ENCODE peak calls at places on chromosomes 5 and 9, in six cellular contexts. One of them, this sample, is unnamed.

GRCh38 chr9:23775549-23775948 is 50.5 kb downstream of the ELAVL2 start:
- DNase-seq in ELR: no peak
- DNase-seq in HuH-7: no peak
- DNase-seq in EL: no peak
- DNase-seq in activated CD4-positive, alpha-beta T cell treated with anti-CD3 and anti-CD28 coated beads for 24 hours: no peak
- DNase-seq in ACHN: no peak
- DNase-seq in this sample: no peak

GRCh38 chr5:176446884-176447537 is 1.2 kb upstream of the FAF2 start:
- DNase-seq in ELR: peak
- DNase-seq in HuH-7: peak
- DNase-seq in EL: peak
- DNase-seq in activated CD4-positive, alpha-beta T cell treated with anti-CD3 and anti-CD28 coated beads for 24 hours: no peak
- DNase-seq in ACHN: peak
- DNase-seq in this sample: no peak

GRCh38 chr9:114335745-114336144 is 6.1 kb downstream of the ORM2 start:
- DNase-seq in ELR: no peak
- DNase-seq in HuH-7: no peak
- DNase-seq in EL: no peak
- DNase-seq in activated CD4-positive, alpha-beta T cell treated with anti-CD3 and anti-CD28 coated beads for 24 hours: no peak
- DNase-seq in ACHN: no peak
- DNase-seq in this sample: no peak

GRCh38 chr5:50727845-50728244 is 61.4 kb downstream of the PARP8 start:
- DNase-seq in ELR: no peak
- DNase-seq in HuH-7: no peak
- DNase-seq in EL: no peak
- DNase-seq in activated CD4-positive, alpha-beta T cell treated with anti-CD3 and anti-CD28 coated beads for 24 hours: no peak
- DNase-seq in ACHN: no peak
- DNase-seq in this sample: no peak

GRCh38 chr5:133309166-133309791 is 257.5 kb downstream of the HSPA4 start:
- DNase-seq in ELR: no peak
- DNase-seq in HuH-7: no peak
- DNase-seq in EL: no peak
- DNase-seq in activated CD4-positive, alpha-beta T cell treated with anti-CD3 and anti-CD28 coated beads for 24 hours: no peak
- DNase-seq in ACHN: no peak
- DNase-seq in this sample: no peak

GRCh38 chr5:116273458-116274242 is 188.8 kb downstream of the COMMD10 start:
- DNase-seq in ELR: peak
- DNase-seq in HuH-7: no peak
- DNase-seq in EL: peak
- DNase-seq in activated CD4-positive, alpha-beta T cell treated with anti-CD3 and anti-CD28 coated beads for 24 hours: no peak
- DNase-seq in ACHN: peak
- DNase-seq in this sample: no peak

GRCh38 chr5:79146352-79146751 is 34.7 kb downstream of the BHMT start:
- DNase-seq in ELR: no peak
- DNase-seq in HuH-7: no peak
- DNase-seq in EL: no peak
- DNase-seq in activated CD4-positive, alpha-beta T cell treated with anti-CD3 and anti-CD28 coated beads for 24 hours: no peak
- DNase-seq in ACHN: no peak
- DNase-seq in this sample: peak

GRCh38 chr9:18208166-18209059 is 265.5 kb upstream of the ADAMTSL1 start:
- DNase-seq in ELR: peak
- DNase-seq in HuH-7: peak
- DNase-seq in EL: peak
- DNase-seq in activated CD4-positive, alpha-beta T cell treated with anti-CD3 and anti-CD28 coated beads for 24 hours: no peak
- DNase-seq in ACHN: peak
- DNase-seq in this sample: peak

GRCh38 chr5:135242496-135243193 is 156.4 kb downstream of the MACROH2A1 start:
- DNase-seq in ELR: no peak
- DNase-seq in HuH-7: no peak
- DNase-seq in EL: peak
- DNase-seq in activated CD4-positive, alpha-beta T cell treated with anti-CD3 and anti-CD28 coated beads for 24 hours: no peak
- DNase-seq in ACHN: no peak
- DNase-seq in this sample: peak

GRCh38 chr5:78626009-78626571 is 22.5 kb downstream of the LHFPL2 start:
- DNase-seq in ELR: no peak
- DNase-seq in HuH-7: no peak
- DNase-seq in EL: no peak
- DNase-seq in activated CD4-positive, alpha-beta T cell treated with anti-CD3 and anti-CD28 coated beads for 24 hours: no peak
- DNase-seq in ACHN: no peak
- DNase-seq in this sample: no peak

GRCh38 chr5:155905359-155905758 is 421.6 kb upstream of the SGCD start:
- DNase-seq in ELR: no peak
- DNase-seq in HuH-7: no peak
- DNase-seq in EL: no peak
- DNase-seq in activated CD4-positive, alpha-beta T cell treated with anti-CD3 and anti-CD28 coated beads for 24 hours: no peak
- DNase-seq in ACHN: no peak
- DNase-seq in this sample: peak

GRCh38 chr5:145778144-145778900 is 56.8 kb downstream of the PRELID2 start:
- DNase-seq in ELR: no peak
- DNase-seq in HuH-7: no peak
- DNase-seq in EL: peak
- DNase-seq in activated CD4-positive, alpha-beta T cell treated with anti-CD3 and anti-CD28 coated beads for 24 hours: no peak
- DNase-seq in ACHN: no peak
- DNase-seq in this sample: no peak

GRCh38 chr5:106940986-106941385 is 729.8 kb downstream of the EFNA5 start:
- DNase-seq in ELR: peak
- DNase-seq in HuH-7: no peak
- DNase-seq in EL: no peak
- DNase-seq in activated CD4-positive, alpha-beta T cell treated with anti-CD3 and anti-CD28 coated beads for 24 hours: no peak
- DNase-seq in ACHN: no peak
- DNase-seq in this sample: no peak

GRCh38 chr9:83313771-83314170 is 224.4 kb downstream of the FRMD3 start:
- DNase-seq in ELR: no peak
- DNase-seq in HuH-7: no peak
- DNase-seq in EL: no peak
- DNase-seq in activated CD4-positive, alpha-beta T cell treated with anti-CD3 and anti-CD28 coated beads for 24 hours: no peak
- DNase-seq in ACHN: no peak
- DNase-seq in this sample: no peak

GRCh38 chr5:35979694-35980093 is 11.5 kb downstream of the UGT3A1 start:
- DNase-seq in ELR: no peak
- DNase-seq in HuH-7: no peak
- DNase-seq in EL: no peak
- DNase-seq in activated CD4-positive, alpha-beta T cell treated with anti-CD3 and anti-CD28 coated beads for 24 hours: no peak
- DNase-seq in ACHN: no peak
- DNase-seq in this sample: no peak

This sample was measured in AG20443.